ENCODE peak calls at places on chromosomes 11 and 22, in ten cellular contexts. V is kidney tubule cell, A is lung, U is trophoblast cell, W is HuH-7.5, R is NCI-H69, B is NCI-H2107, L is osteoblast, F is KBM-7, Y is PC-3. N is an unnamed sample.

GRCh38 chr11:71999813-72000590 is 1.3 kb downstream of the IL18BP start:
- DNase-seq in V (no peak), A (no peak), U (peak; percentile 91), W (no peak), R (no peak), B (no peak), L (peak; percentile 63), F (no peak), Y (no peak), N (no peak)

GRCh38 chr22:20421507-20421874 is 16.1 kb downstream of the SCARF2 start:
- DNase-seq in V (no peak), A (no peak), U (peak; percentile 68), W (no peak), R (no peak), B (no peak), L (peak; percentile 58), F (no peak), Y (no peak), N (no peak)

GRCh38 chr11:18369398-18369797 is 25.0 kb upstream of the LDHA start:
- DNase-seq in V (no peak), A (no peak), U (no peak), W (no peak), R (no peak), B (no peak), L (no peak), F (no peak), Y (no peak), N (no peak)

GRCh38 chr22:31206896-31207687 is 5.0 kb upstream of the LIMK2 start:
- DNase-seq in V (peak; percentile 21), A (peak; percentile 89), U (peak; percentile 94), W (no peak), R (peak; percentile 80), B (no peak), L (no peak), F (no peak), Y (peak; percentile 83), N (no peak)

GRCh38 chr11:111419641-111420327 is 40.7 kb upstream of the POU2AF1 start:
- DNase-seq in V (no peak), A (no peak), U (no peak), W (no peak), R (no peak), B (no peak), L (no peak), F (no peak), Y (no peak), N (no peak)

GRCh38 chr22:45290410-45290936 is 5.7 kb downstream of the UPK3A start:
- DNase-seq in V (peak; percentile 74), A (no peak), U (peak; percentile 27), W (no peak), R (peak; percentile 66), B (no peak), L (peak; percentile 83), F (no peak), Y (peak; percentile 64), N (no peak)

GRCh38 chr11:134158023-134158422 is 65.7 kb downstream of the NCAPD3 start:
- DNase-seq in V (no peak), A (no peak), U (no peak), W (no peak), R (no peak), B (no peak), L (no peak), F (no peak), Y (no peak), N (no peak)

GRCh38 chr11:64410396-64410718 is 51.4 kb downstream of the RPS6KA4 start:
- DNase-seq in V (no peak), A (no peak), U (no peak), W (no peak), R (no peak), B (no peak), L (no peak), F (no peak), Y (no peak), N (no peak)

GRCh38 chr22:23696326-23696851 is 5.6 kb downstream of the RGL4 start:
- DNase-seq in V (no peak), A (no peak), U (no peak), W (no peak), R (no peak), B (no peak), L (peak; percentile 85), F (peak; percentile 73), Y (no peak), N (peak; percentile 90)

GRCh38 chr11:12075822-12076821 is 34.3 kb upstream of the MICAL2 start:
- DNase-seq in V (peak; percentile 97), A (peak; percentile 45), U (no peak), W (no peak), R (peak; percentile 62), B (no peak), L (peak; percentile 92), F (no peak), Y (peak; percentile 52), N (no peak)

GRCh38 chr22:38347181-38347943 is 30.1 kb upstream of the CSNK1E start:
- DNase-seq in V (peak; percentile 35), A (no peak), U (no peak), W (no peak), R (no peak), B (no peak), L (peak; percentile 39), F (no peak), Y (no peak), N (no peak)

GRCh38 chr22:49545606-49546005 is 282.1 kb downstream of the BRD1 start:
- DNase-seq in V (no peak), A (no peak), U (no peak), W (no peak), R (no peak), B (no peak), L (no peak), F (no peak), Y (no peak), N (peak; percentile 4)

GRCh38 chr11:113626736-113627135 is 79.4 kb downstream of the TMPRSS5 start:
- DNase-seq in V (no peak), A (no peak), U (no peak), W (no peak), R (no peak), B (no peak), L (peak; percentile 65), F (no peak), Y (no peak), N (no peak)

GRCh38 chr11:27950339-27950738 is 157.6 kb downstream of the KIF18A start:
- DNase-seq in V (no peak), A (no peak), U (no peak), W (no peak), R (no peak), B (no peak), L (no peak), F (no peak), Y (no peak), N (no peak)

GRCh38 chr22:47328550-47329243 is 566.2 kb downstream of the TBC1D22A start:
- DNase-seq in V (peak; percentile 75), A (no peak), U (no peak), W (no peak), R (no peak), B (no peak), L (peak; percentile 94), F (no peak), Y (peak; percentile 91), N (no peak)

N was measured in activated naive CD4-positive, alpha-beta T cell treated with anti-CD3 and anti-CD28 coated beads, Interleukin-2, amount 10 ng/mL, durations not matched to agents 7 days and 5 days.